ENCODE peak calls at places on chromosomes 4 and X, in six cellular contexts. O, E, D, H, Q and R are unnamed samples.

GRCh38 chrX:43002526-43003203 is 224.7 kb upstream of the PPP1R2C start:
- DNase-seq in O (no peak), E (no peak), D (no peak), H (no peak), Q (no peak), R (no peak)

GRCh38 chr4:156968479-156968984 is 3.1 kb downstream of the PDGFC start:
- DNase-seq in O (peak; percentile 90), E (peak; percentile 61), D (no peak), H (peak; percentile 81), Q (no peak), R (no peak)

GRCh38 chr4:61663310-61663709 is 463.2 kb downstream of the ADGRL3 start:
- DNase-seq in O (no peak), E (no peak), D (no peak), H (no peak), Q (no peak), R (no peak)

GRCh38 chr4:119785963-119786362 is 157.4 kb upstream of the PDE5A start:
- DNase-seq in O (no peak), E (no peak), D (no peak), H (no peak), Q (no peak), R (no peak)

GRCh38 chrX:101260435-101260834 is 30.7 kb downstream of the TAF7L start:
- DNase-seq in O (no peak), E (no peak), D (no peak), H (no peak), Q (no peak), R (no peak)

GRCh38 chrX:22698151-22698550 is 301.6 kb upstream of the DDX53 start:
- DNase-seq in O (no peak), E (no peak), D (no peak), H (no peak), Q (no peak), R (no peak)

GRCh38 chrX:16573781-16574180 is 76.2 kb upstream of the S100G start:
- DNase-seq in O (peak; percentile 5), E (no peak), D (no peak), H (no peak), Q (no peak), R (no peak)

GRCh38 chr4:183404016-183404415 is 40.4 kb upstream of the CDKN2AIP start:
- DNase-seq in O (no peak), E (no peak), D (no peak), H (no peak), Q (no peak), R (no peak)

GRCh38 chrX:101219840-101220191 is 230 bp downstream of the DRP2 start:
- DNase-seq in O (no peak), E (no peak), D (no peak), H (no peak), Q (no peak), R (no peak)

GRCh38 chr4:186934841-186935443 is 211.3 kb upstream of the FAT1 start:
- DNase-seq in O (no peak), E (no peak), D (no peak), H (no peak), Q (no peak), R (no peak)

DNA sequence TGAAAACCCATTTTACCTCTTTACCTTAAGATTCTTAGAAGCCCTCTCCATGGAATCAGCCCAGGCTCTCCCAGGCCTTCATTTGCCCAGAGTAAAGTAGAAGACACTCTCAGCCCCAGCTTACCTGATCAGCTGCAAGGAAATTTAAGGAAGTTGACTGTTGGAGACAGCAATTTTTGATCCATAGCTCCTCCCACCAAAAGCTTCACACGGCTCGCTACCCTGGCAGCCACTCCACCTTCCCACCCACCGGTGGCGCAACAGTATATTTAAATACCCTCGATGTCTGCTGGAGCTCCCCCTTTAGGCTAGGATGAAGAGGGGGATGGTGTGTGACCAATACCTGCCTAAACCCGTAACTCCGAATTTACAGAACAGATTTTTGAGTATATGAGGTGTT is 75.4 kb downstream of the MBNL3 start:
- DNase-seq in O (no peak), E (no peak), D (no peak), H (no peak), Q (no peak), R (no peak)
- H3K4me3 ChIP-seq in O (no peak overlapping the region), E (no peak overlapping the region), D (no peak overlapping the region), H (no peak overlapping the region), Q (no peak overlapping the region), R (no peak overlapping the region)

DNA sequence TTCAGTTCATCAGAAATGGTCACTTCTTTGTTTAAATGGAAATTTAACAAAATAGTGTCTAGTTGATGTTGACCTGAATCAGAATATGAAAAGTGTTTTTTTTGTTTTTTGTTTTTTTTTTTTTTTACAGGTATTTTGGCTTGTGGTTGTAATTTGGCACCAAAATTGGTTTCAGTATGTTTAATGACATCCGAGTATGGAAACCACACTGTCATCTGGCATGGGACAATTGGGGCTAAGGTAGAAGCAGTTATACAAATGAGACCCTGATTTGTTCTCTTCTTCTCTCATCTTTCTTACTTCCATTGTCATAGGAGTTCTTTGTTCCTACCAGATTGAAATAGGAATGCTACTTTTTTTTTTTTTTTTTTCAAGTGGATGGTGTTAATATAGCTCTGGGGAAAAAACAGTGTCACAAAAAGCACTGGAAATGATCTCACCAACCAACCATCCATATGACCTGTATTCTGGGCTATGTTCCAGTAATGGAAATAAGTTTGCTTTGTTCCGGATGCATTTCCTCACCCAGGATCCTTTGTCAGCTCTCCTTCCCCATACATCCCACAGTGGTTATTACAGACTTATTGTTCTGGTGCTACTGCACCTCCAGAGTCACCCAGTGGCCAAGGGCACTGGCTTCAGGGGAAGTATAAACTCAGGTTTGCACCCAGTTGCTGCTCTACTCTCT is 95.8 kb downstream of the ATXN3L start:
- DNase-seq in O (peak; percentile 89), E (no peak), D (peak; percentile 1), H (no peak), Q (no peak), R (no peak)
- H3K27ac ChIP-seq in O (no peak overlapping the region), E (no peak overlapping the region), D (no peak overlapping the region), H (no peak overlapping the region), Q (no peak overlapping the region), R (no peak overlapping the region)

GRCh38 chrX:13260598-13260997 is 59.3 kb downstream of the ATXN3L start:
- DNase-seq in O (no peak), E (no peak), D (no peak), H (no peak), Q (no peak), R (no peak)
- H3K4me1 ChIP-seq in O (no peaks in the 10 kb centered on the region), E (no peaks in the 10 kb centered on the region), D (no peaks in the 10 kb centered on the region), H (no peaks in the 10 kb centered on the region), Q (peaks cover 8% of the 10 kb centered on the region), R (no peaks in the 10 kb centered on the region)

GRCh38 chr4:153260553-153261306 is 56.5 kb downstream of the TRIM2 start:
- DNase-seq in O (peak; percentile 83), E (no peak), D (no peak), H (peak; percentile 41), Q (no peak), R (no peak)
- H3K4me3 ChIP-seq in O (peak overlapping the region; percentile 43), E (no peak overlapping the region), D (no peak overlapping the region), H (no peak overlapping the region), Q (no peak overlapping the region), R (no peak overlapping the region)

GRCh38 chr4:39820186-39820585 is 122.2 kb downstream of the UBE2K start:
- DNase-seq in O (no peak), E (no peak), D (no peak), H (no peak), Q (no peak), R (no peak)

GRCh38 chr4:39825090-39825489 is 127.2 kb downstream of the UBE2K start:
- DNase-seq in O (no peak), E (no peak), D (no peak), H (no peak), Q (no peak), R (no peak)

GRCh38 chr4:39823193-39823592 is 125.3 kb downstream of the UBE2K start:
- DNase-seq in O (peak; percentile 63), E (no peak), D (no peak), H (no peak), Q (no peak), R (no peak)

GRCh38 chr4:39821951-39822350 is 124.0 kb downstream of the UBE2K start:
- DNase-seq in O (no peak), E (no peak), D (no peak), H (no peak), Q (no peak), R (no peak)

DNA sequence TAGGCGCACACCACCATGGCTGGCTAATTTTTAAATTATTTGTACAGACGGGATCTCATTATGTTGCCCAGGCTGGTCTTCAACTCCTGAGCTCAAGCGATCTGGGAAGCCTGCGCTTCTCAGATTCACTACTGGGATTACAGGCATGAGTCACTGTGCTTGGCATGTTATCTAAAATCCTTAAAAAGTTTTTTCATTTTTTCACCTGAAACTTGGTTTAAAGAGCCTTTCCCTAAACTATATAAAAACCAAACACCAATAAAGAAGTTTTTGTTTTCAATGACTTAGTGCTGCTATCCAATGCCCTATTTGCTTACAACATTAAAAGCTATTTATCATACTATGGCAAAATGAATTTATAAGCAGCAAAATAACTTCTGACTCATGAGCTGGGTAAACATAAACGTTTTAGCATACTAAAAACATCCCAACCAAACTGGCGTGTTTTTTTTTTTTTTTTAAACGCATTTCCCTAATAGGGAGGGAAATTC is 127.8 kb downstream of the UBE2K start:
- DNase-seq in O (peak; percentile 53), E (no peak), D (no peak), H (no peak), Q (no peak), R (no peak)
- H3K27ac ChIP-seq in O (peak overlapping the region; percentile 72), E (no peak overlapping the region), D (no peak overlapping the region), H (no peak overlapping the region), Q (no peak overlapping the region), R (no peak overlapping the region)

GRCh38 chr4:140048419-140049022 is 105.5 kb downstream of the MAML3 start:
- DNase-seq in O (no peak), E (no peak), D (no peak), H (no peak), Q (no peak), R (no peak)
- H3K4me1 ChIP-seq in O (peaks cover 11% of the 10 kb centered on the region), E (peaks cover 47% of the 10 kb centered on the region), D (peaks cover 16% of the 10 kb centered on the region), H (no peaks in the 10 kb centered on the region), Q (peaks cover 63% of the 10 kb centered on the region), R (peaks cover 51% of the 10 kb centered on the region)

DNA sequence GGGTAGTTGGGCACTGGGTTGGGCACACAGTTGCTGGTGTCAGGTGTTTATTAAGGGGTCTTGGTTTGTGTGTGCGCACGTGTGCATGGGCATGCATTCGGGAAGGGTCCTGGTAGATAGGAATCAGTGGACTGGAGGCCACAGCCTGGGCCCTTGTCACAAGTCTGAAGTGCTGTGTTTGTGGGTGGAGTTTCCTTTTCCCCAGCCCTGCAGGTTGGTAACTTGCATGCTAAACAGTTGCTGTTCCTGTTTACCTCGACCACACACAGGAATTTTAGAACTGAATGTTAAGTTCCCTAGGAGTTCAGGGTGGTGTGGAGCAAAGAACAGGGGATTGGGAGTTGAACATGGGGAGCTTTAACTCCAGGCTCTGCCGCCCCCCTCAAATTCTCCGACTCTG is 48.8 kb downstream of the STARD8 start:
- DNase-seq in O (no peak), E (no peak), D (no peak), H (no peak), Q (peak; percentile 71), R (no peak)
- H3K4me3 ChIP-seq in O (no peak overlapping the region), E (peak overlapping the region; percentile 85), D (no peak overlapping the region), H (no peak overlapping the region), Q (peak overlapping the region; percentile 71), R (peak overlapping the region; percentile 60)

GRCh38 chr4:149194061-149194460 is 621.6 kb downstream of the IQCM start:
- DNase-seq in O (no peak), E (no peak), D (no peak), H (no peak), Q (no peak), R (no peak)
- H3K27ac ChIP-seq in O (no peak overlapping the region), E (no peak overlapping the region), D (no peak overlapping the region), H (no peak overlapping the region), Q (no peak overlapping the region), R (no peak overlapping the region)

GRCh38 chr4:1248262-1249147 is at the start of gene CTBP1:
- DNase-seq in O (peak; percentile 90), E (peak; percentile 91), D (peak; percentile 90), H (peak; percentile 68), Q (peak; percentile 95), R (no peak)
- H3K4me1 ChIP-seq in O (peaks cover 8% of the 10 kb centered on the region), E (peaks cover 68% of the 10 kb centered on the region), D (peaks cover 66% of the 10 kb centered on the region), H (peaks cover 8% of the 10 kb centered on the region), Q (peaks cover 84% of the 10 kb centered on the region), R (peaks cover 60% of the 10 kb centered on the region)

GRCh38 chr4:129899849-129900248 is 803.9 kb downstream of the C4orf33 start:
- DNase-seq in O (no peak), E (no peak), D (no peak), H (no peak), Q (no peak), R (no peak)
- H3K4me3 ChIP-seq in O (no peak overlapping the region), E (no peak overlapping the region), D (no peak overlapping the region), H (no peak overlapping the region), Q (no peak overlapping the region), R (no peak overlapping the region)